ENCODE peak calls at places on chromosomes 11 and 22, in seven cellular contexts. X is IMR-90, S is heart left ventricle, O is uterus, P is breast epithelium, N is endothelial cell of umbilical vein, I is transverse colon. B is an unnamed sample.

GRCh38 chr11:72781063-72781312 is 12.9 kb downstream of the STARD10 start:
- DNase-seq in X (no peak), S (no peak), O (no peak), P (peak; percentile 54), N (no peak), I (peak; percentile 66), B (no peak)

GRCh38 chr11:114061053-114062049 is 1.8 kb downstream of the ZBTB16 start:
- DNase-seq in X (no peak), S (peak; percentile 48), O (peak; percentile 62), P (no peak), N (peak; percentile 48), I (no peak), B (peak; percentile 51)

GRCh38 chr11:20621679-20622078 is 22.3 kb downstream of the SLC6A5 start:
- DNase-seq in X (no peak), S (no peak), O (no peak), P (no peak), N (no peak), I (no peak), B (no peak)

GRCh38 chr11:101127699-101128570 is 1.7 kb downstream of the PGR start:
- DNase-seq in X (no peak), S (peak; percentile 62), O (peak; percentile 37), P (peak; percentile 20), N (no peak), I (peak; percentile 28), B (peak; percentile 43)

GRCh38 chr11:92740251-92740650 is 229.2 kb upstream of the MTNR1B start:
- DNase-seq in X (no peak), S (no peak), O (no peak), P (no peak), N (no peak), I (no peak), B (peak; percentile 15)

GRCh38 chr11:19934828-19935259 is 222.2 kb downstream of the NAV2 start:
- DNase-seq in X (peak; percentile 89), S (no peak), O (no peak), P (no peak), N (no peak), I (no peak), B (no peak)

GRCh38 chr22:30754971-30755759 is 60.5 kb downstream of the OSBP2 start:
- DNase-seq in X (peak; percentile 84), S (peak; percentile 45), O (peak; percentile 50), P (peak; percentile 25), N (peak; percentile 72), I (peak; percentile 70), B (peak; percentile 75)

GRCh38 chr11:7449196-7449840 is 36.0 kb upstream of the OLFML1 start:
- DNase-seq in X (no peak), S (no peak), O (no peak), P (no peak), N (no peak), I (peak; percentile 13), B (no peak)

GRCh38 chr11:128365044-128365443 is 222.3 kb downstream of the ETS1 start:
- DNase-seq in X (peak; percentile 85), S (no peak), O (no peak), P (no peak), N (peak; percentile 55), I (no peak), B (no peak)

GRCh38 chr22:40030757-40031092 is 36.0 kb downstream of the FAM83F start:
- DNase-seq in X (no peak), S (no peak), O (no peak), P (no peak), N (no peak), I (no peak), B (no peak)

GRCh38 chr11:130165601-130166456 is 6.2 kb downstream of the ST14 start:
- DNase-seq in X (no peak), S (peak; percentile 39), O (no peak), P (no peak), N (no peak), I (peak; percentile 56), B (no peak)

GRCh38 chr22:37654556-37655251 is 3.8 kb upstream of the PDXP start:
- DNase-seq in X (no peak), S (no peak), O (no peak), P (no peak), N (no peak), I (peak; percentile 83), B (no peak)

GRCh38 chr11:108865411-108865810 is 200.5 kb downstream of the DDX10 start:
- DNase-seq in X (peak; percentile 28), S (no peak), O (no peak), P (no peak), N (no peak), I (no peak), B (no peak)

GRCh38 chr11:44815917-44816456 is 89.2 kb downstream of the TSPAN18 start:
- DNase-seq in X (no peak), S (no peak), O (no peak), P (no peak), N (no peak), I (no peak), B (no peak)

GRCh38 chr11:95088946-95089619 is 563 bp upstream of the ENDOD1 start:
- DNase-seq in X (no peak), S (no peak), O (no peak), P (peak; percentile 40), N (no peak), I (no peak), B (no peak)
- H3K4me1 ChIP-seq in X (peaks cover 6% of the 10 kb centered on the region), S (no peaks in the 10 kb centered on the region), O (peaks cover 4% of the 10 kb centered on the region), P (peaks cover 3% of the 10 kb centered on the region), N (peaks cover 10% of the 10 kb centered on the region), I (peaks cover 44% of the 10 kb centered on the region), B (peaks cover 24% of the 10 kb centered on the region)

GRCh38 chr11:116042125-116042524 is 537.9 kb upstream of the CADM1 start:
- DNase-seq in X (no peak), S (no peak), O (no peak), P (no peak), N (no peak), I (no peak), B (no peak)
- TF ChIP-seq POLR2A in X (no peak), S (no peak), O (no peak), P (no peak), N (no peak), I (no peak), B (no peak)

DNA sequence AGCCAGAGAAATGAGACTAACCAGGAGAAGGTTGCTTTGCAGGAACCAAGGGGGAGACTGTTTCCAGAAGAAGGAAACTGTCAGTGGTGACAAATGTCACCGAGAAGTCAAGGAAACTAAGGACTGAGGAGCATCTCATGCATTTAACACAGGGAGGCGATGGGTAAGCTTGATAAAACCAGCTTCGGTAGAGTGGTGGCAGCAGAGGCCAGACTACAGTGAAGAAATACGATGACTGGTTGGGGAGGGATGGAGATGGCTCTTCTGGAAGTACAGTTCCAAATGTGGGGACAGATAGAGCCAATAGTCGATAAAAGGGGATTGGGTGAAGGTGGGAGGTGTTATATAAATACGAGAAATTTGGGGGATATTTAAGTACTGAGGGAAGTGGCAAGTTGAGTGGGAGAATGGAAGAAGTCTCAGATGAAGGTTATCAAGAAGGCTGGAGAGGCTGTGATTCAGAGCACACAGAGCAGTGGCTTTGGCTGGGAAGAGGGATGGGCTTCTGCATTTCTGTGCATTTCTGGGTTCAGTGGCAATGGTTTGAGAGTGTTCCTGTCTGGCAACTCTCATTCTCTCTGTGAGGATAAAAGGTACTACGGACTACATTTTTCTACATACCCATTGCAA is 29.2 kb downstream of the SC5D start:
- DNase-seq in X (peak; percentile 1), S (peak; percentile 33), O (no peak), P (peak; percentile 25), N (no peak), I (peak; percentile 49), B (peak; percentile 73)
- H3K4me1 ChIP-seq in X (no peaks in the 10 kb centered on the region), S (no peaks in the 10 kb centered on the region), O (no peaks in the 10 kb centered on the region), P (no peaks in the 10 kb centered on the region), N (no peaks in the 10 kb centered on the region), I (no peaks in the 10 kb centered on the region), B (peaks cover 4% of the 10 kb centered on the region)

DNA sequence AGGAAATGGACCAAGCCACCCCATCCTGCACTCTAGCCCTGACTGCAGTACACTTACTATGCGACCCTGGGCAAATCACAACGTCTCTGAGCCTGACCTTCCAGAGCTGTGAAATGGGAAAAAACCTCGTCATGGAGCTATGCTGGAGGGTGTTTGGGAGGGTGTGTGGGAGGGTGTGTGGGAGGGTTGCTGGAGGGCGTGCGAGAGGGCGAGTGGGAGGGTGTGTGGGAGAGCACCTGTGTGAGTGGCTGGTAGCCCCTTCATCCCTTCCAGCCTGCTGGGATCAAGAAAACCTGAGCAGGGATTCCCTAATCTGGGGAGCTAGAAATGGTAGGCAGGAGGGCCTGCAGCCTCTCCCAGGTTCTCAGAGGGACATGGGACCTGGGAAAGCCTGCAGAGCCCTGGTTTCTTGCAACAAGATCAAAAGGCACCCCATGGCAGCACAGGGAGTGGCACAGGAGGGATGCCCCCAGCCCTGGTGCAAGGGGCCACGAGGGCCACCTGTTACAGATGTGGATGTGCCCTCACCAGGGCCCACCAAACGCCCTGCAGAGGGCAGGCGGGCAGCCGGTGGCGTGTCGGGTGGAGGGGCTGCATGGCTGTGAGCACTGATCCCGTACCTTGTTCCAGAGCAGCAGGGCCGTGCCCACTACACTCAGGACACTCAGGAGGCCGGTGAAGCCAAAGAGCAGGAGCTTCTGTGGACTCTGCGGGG is 23.2 kb downstream of the NFAM1 start:
- DNase-seq in X (no peak), S (no peak), O (no peak), P (no peak), N (no peak), I (no peak), B (no peak)
- TF ChIP-seq POLR2A in X (no peak), S (no peak), O (no peak), P (no peak), N (no peak), I (no peak), B (no peak)

GRCh38 chr11:93740802-93741093 is 547 bp downstream of the TAF1D start:
- DNase-seq in X (peak; percentile 49), S (peak; percentile 56), O (peak; percentile 33), P (peak; percentile 32), N (peak; percentile 59), I (peak; percentile 64), B (peak; percentile 70)

GRCh38 chr11:93741094-93741881 is at the start of the genes C11orf54 and TAF1D:
- DNase-seq in X (peak; percentile 97), S (peak; percentile 98), O (peak; percentile 98), P (peak; percentile 96), N (peak; percentile 98), I (peak; percentile 98), B (peak; percentile 98)

GRCh38 chr11:93741882-93742226 is 382 bp downstream of the C11orf54 start:
- DNase-seq in X (peak; percentile 68), S (no peak), O (peak; percentile 68), P (peak; percentile 57), N (no peak), I (peak; percentile 72), B (no peak)

GRCh38 chr11:93744669-93745004 is 3.2 kb downstream of the C11orf54 start:
- DNase-seq in X (no peak), S (no peak), O (no peak), P (no peak), N (no peak), I (no peak), B (no peak)

DNA sequence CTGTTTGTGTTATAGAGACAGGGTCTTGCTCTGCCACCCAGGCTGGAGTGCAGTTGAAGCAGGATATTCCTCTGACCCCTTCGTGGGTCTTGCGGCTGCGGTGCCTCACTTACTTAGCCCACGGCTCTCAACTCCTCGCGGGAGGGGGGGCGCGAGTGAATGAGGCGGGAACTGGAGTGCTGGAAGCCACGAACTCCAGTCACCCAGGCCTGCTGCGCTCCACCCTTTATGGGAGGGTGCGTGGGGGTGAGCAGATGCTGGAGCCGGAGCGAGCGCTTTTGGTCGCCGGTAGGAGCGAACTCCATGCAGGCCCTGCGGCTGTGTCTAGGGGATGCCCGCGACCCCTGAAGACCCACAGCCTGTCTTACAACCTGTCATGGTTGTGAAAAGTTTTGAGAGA is 1.8 kb downstream of the C11orf54 start:
- DNase-seq in X (no peak), S (no peak), O (no peak), P (no peak), N (no peak), I (peak; percentile 14), B (no peak)
- H3K4me1 ChIP-seq in X (no peaks in the 10 kb centered on the region), S (peaks cover 6% of the 10 kb centered on the region), O (peaks cover 3% of the 10 kb centered on the region), P (no peaks in the 10 kb centered on the region), N (peaks cover 10% of the 10 kb centered on the region), I (peaks cover 65% of the 10 kb centered on the region), B (peaks cover 28% of the 10 kb centered on the region)

B was measured in testis.